ENCODE peak calls at places on chromosomes 12 and 14, in seven cellular contexts. O is AG20443; C is keratinocyte; E is Kasumi-1; H is T-helper 9 cell; J is RPMI7951; N is activated CD4-positive, alpha-beta T cell treated with anti-CD3 and anti-CD28 coated beads, Interleukin-2, amount 10 ng/mL, durations not matched to agents 24 days and 14 days. I is an unnamed sample.

GRCh38 chr14:32998433-32998832 is 59.8 kb downstream of the NPAS3 start:
- DNase-seq in C (no peak), J (peak; percentile 16), H (no peak), O (peak; percentile 20), E (no peak), N (no peak), I (no peak)

GRCh38 chr12:106141003-106141402 is 2.2 kb upstream of the NUAK1 start:
- DNase-seq in J (no peak), C (no peak), H (no peak), N (no peak), E (no peak), O (no peak), I (no peak)

GRCh38 chr12:2692156-2692555 is 102.6 kb upstream of the FKBP4 start:
- DNase-seq in N (peak; percentile 77), E (peak; percentile 26), O (no peak), C (no peak), J (no peak), H (no peak), I (no peak)

GRCh38 chr12:15855646-15856045 is 26.5 kb upstream of the STRAP start:
- DNase-seq in O (peak; percentile 10), N (no peak), E (no peak), H (no peak), C (no peak), J (no peak), I (no peak)

GRCh38 chr14:65784574-65784973 is 372.0 kb downstream of the FUT8 start:
- DNase-seq in E (no peak), O (no peak), H (no peak), N (no peak), C (no peak), J (no peak), I (no peak)

GRCh38 chr12:123041811-123042655 is 61.6 kb downstream of the ARL6IP4 start:
- DNase-seq in H (no peak), E (no peak), O (no peak), C (no peak), N (no peak), J (no peak), I (no peak)

GRCh38 chr14:103133213-103134140 is 10.2 kb downstream of the TNFAIP2 start:
- DNase-seq in E (no peak), H (no peak), N (no peak), O (no peak), C (no peak), J (no peak), I (no peak)

GRCh38 chr12:76024942-76025600 is 6.5 kb downstream of the PHLDA1 start:
- DNase-seq in E (peak; percentile 45), O (peak; percentile 48), N (no peak), C (no peak), H (no peak), J (peak; percentile 83), I (peak; percentile 65)

GRCh38 chr12:3538691-3539030 is 47.7 kb downstream of the PRMT8 start:
- DNase-seq in J (no peak), E (no peak), N (no peak), C (no peak), H (no peak), O (no peak), I (no peak)

GRCh38 chr12:96198970-96199369 is 4.8 kb downstream of the ELK3 start:
- DNase-seq in E (no peak), N (no peak), C (no peak), J (peak; percentile 83), H (no peak), O (peak; percentile 62), I (peak; percentile 62)

GRCh38 chr12:130818381-130819247 is 20.4 kb downstream of the STX2 start:
- DNase-seq in E (peak; percentile 62), H (peak; percentile 76), N (peak; percentile 94), C (peak; percentile 28), O (peak; percentile 90), J (no peak), I (peak; percentile 91)

GRCh38 chr12:49322367-49322707 is 718 bp upstream of the TROAP start:
- DNase-seq in O (no peak), N (no peak), C (no peak), E (no peak), J (no peak), H (no peak), I (no peak)

GRCh38 chr14:84340938-84341337 is 1189.0 kb upstream of the FLRT2 start:
- DNase-seq in J (no peak), C (no peak), O (no peak), H (no peak), E (no peak), N (no peak), I (no peak)

GRCh38 chr14:51258280-51258679 is 18.2 kb downstream of the TMX1 start:
- DNase-seq in O (no peak), J (no peak), N (no peak), H (no peak), C (no peak), E (no peak), I (no peak)